ENCODE peak calls at places on chromosomes 7 and 10, in nine cellular contexts. P is activated CD4-positive, alpha-beta T cell treated with anti-CD3 and anti-CD28 coated beads for 24 hours; Z is NCI-H2081; C is mammary epithelial cell; K is thoracic aorta; R is NCI-H524 treated with DMSO at 0.1 percent for 48 hours; F is renal cortical epithelial cell; G is cardiac fibroblast; L is AG04450. W is an unnamed sample.

GRCh38 chr10:29409241-29410051 is 120.6 kb downstream of the LYZL1 start:
- DNase-seq in P (peak; percentile 41), Z (no peak), C (peak; percentile 75), K (peak; percentile 13), R (peak; percentile 29), F (peak; percentile 54), G (peak; percentile 73), L (peak; percentile 8), W (peak; percentile 54)

GRCh38 chr10:15725603-15726002 is 5.9 kb upstream of the ITGA8 start:
- DNase-seq in P (no peak), Z (no peak), C (peak; percentile 32), K (no peak), R (no peak), F (peak; percentile 55), G (peak; percentile 72), L (peak; percentile 38), W (peak; percentile 36)

GRCh38 chr10:106636781-106637491 is 527.6 kb downstream of the SORCS1 start:
- DNase-seq in P (no peak), Z (no peak), C (no peak), K (no peak), R (no peak), F (peak; percentile 86), G (peak; percentile 5), L (no peak), W (no peak)

GRCh38 chr7:73905360-73905759 is 44.4 kb downstream of the TMEM270 start:
- DNase-seq in P (no peak), Z (no peak), C (no peak), K (no peak), R (no peak), F (no peak), G (no peak), L (no peak), W (peak; percentile 62)

GRCh38 chr7:137923380-137923779 is 76.6 kb upstream of the DGKI start:
- DNase-seq in P (no peak), Z (no peak), C (no peak), K (no peak), R (no peak), F (no peak), G (peak; percentile 91), L (no peak), W (no peak)

GRCh38 chr10:3781458-3782098 is 3.4 kb downstream of the KLF6 start:
- DNase-seq in P (no peak), Z (no peak), C (peak; percentile 53), K (no peak), R (no peak), F (peak; percentile 32), G (peak; percentile 62), L (no peak), W (no peak)

GRCh38 chr10:123966896-123967231 is 75.3 kb upstream of the CPXM2 start:
- DNase-seq in P (no peak), Z (no peak), C (no peak), K (no peak), R (no peak), F (no peak), G (no peak), L (no peak), W (no peak)

GRCh38 chr10:103843045-103843444 is 12.3 kb downstream of the SH3PXD2A start:
- DNase-seq in P (no peak), Z (no peak), C (no peak), K (no peak), R (no peak), F (no peak), G (no peak), L (no peak), W (no peak)

GRCh38 chr7:15399446-15399845 is 162.4 kb downstream of the AGMO start:
- DNase-seq in P (no peak), Z (no peak), C (no peak), K (no peak), R (no peak), F (no peak), G (peak; percentile 54), L (no peak), W (no peak)

GRCh38 chr10:124648738-124649137 is 95.4 kb downstream of the FAM53B start:
- DNase-seq in P (peak; percentile 31), Z (peak; percentile 24), C (peak; percentile 92), K (no peak), R (peak; percentile 1), F (peak; percentile 51), G (peak; percentile 82), L (peak; percentile 81), W (peak; percentile 47)

GRCh38 chr10:5305374-5305773 is 59.4 kb upstream of the UCN3 start:
- DNase-seq in P (no peak), Z (no peak), C (no peak), K (no peak), R (no peak), F (no peak), G (peak; percentile 71), L (no peak), W (no peak)

GRCh38 chr7:46566375-46566774 is 645.3 kb upstream of the IGFBP3 start:
- DNase-seq in P (no peak), Z (no peak), C (no peak), K (no peak), R (no peak), F (no peak), G (no peak), L (no peak), W (no peak)

GRCh38 chr10:82171899-82172298 is 296.9 kb downstream of the NRG3 start:
- DNase-seq in P (no peak), Z (no peak), C (no peak), K (no peak), R (no peak), F (no peak), G (no peak), L (no peak), W (no peak)

GRCh38 chr7:64628192-64628591 is 37.7 kb upstream of the ZNF107 start:
- DNase-seq in P (no peak), Z (no peak), C (peak; percentile 58), K (no peak), R (no peak), F (no peak), G (no peak), L (no peak), W (no peak)

GRCh38 chr7:116340201-116340847 is 130.0 kb downstream of the TES start:
- DNase-seq in P (no peak), Z (no peak), C (no peak), K (no peak), R (no peak), F (no peak), G (peak; percentile 68), L (no peak), W (no peak)

GRCh38 chr7:27117687-27118491 is 12.7 kb downstream of the HOXA4 start:
- DNase-seq in P (no peak), Z (no peak), C (peak; percentile 39), K (no peak), R (no peak), F (peak; percentile 69), G (no peak), L (peak; percentile 92), W (no peak)

GRCh38 chr7:42082144-42082543 is 154.9 kb downstream of the GLI3 start:
- DNase-seq in P (no peak), Z (no peak), C (peak; percentile 42), K (no peak), R (no peak), F (peak; percentile 79), G (peak; percentile 61), L (no peak), W (no peak)

GRCh38 chr10:110852255-110852896 is 19.4 kb upstream of the PDCD4 start:
- DNase-seq in P (no peak), Z (no peak), C (peak; percentile 99), K (no peak), R (no peak), F (peak; percentile 97), G (no peak), L (no peak), W (no peak)

GRCh38 chr10:21530616-21531015 is 3.4 kb upstream of the MLLT10 start:
- DNase-seq in P (no peak), Z (no peak), C (no peak), K (no peak), R (no peak), F (no peak), G (no peak), L (no peak), W (no peak)

GRCh38 chr7:96953676-96954513 is 51.5 kb upstream of the DLX6 start:
- DNase-seq in P (no peak), Z (no peak), C (no peak), K (no peak), R (no peak), F (no peak), G (peak; percentile 26), L (no peak), W (peak; percentile 2)

GRCh38 chr7:83824214-83824613 is 175.3 kb upstream of the SEMA3E start:
- DNase-seq in P (no peak), Z (no peak), C (peak; percentile 57), K (no peak), R (no peak), F (peak; percentile 5), G (peak; percentile 6), L (no peak), W (no peak)

GRCh38 chr10:20936388-20936787 is 39.3 kb upstream of the NEBL start:
- DNase-seq in P (no peak), Z (no peak), C (no peak), K (no peak), R (no peak), F (no peak), G (no peak), L (no peak), W (no peak)

GRCh38 chr10:1454428-1454827 is 282.9 kb downstream of the ADARB2 start:
- DNase-seq in P (no peak), Z (peak; percentile 36), C (no peak), K (no peak), R (no peak), F (no peak), G (no peak), L (no peak), W (peak; percentile 39)

GRCh38 chr10:13449296-13449695 is 79.5 kb downstream of the BEND7 start:
- DNase-seq in P (no peak), Z (no peak), C (peak; percentile 58), K (no peak), R (no peak), F (no peak), G (peak; percentile 38), L (no peak), W (no peak)

GRCh38 chr7:4017785-4018184 is 664.3 kb upstream of the FOXK1 start:
- DNase-seq in P (no peak), Z (no peak), C (no peak), K (no peak), R (no peak), F (no peak), G (no peak), L (no peak), W (no peak)

GRCh38 chr7:4683043-4683883 is 1.2 kb downstream of the FOXK1 start:
- DNase-seq in P (peak; percentile 6), Z (no peak), C (peak; percentile 52), K (no peak), R (no peak), F (no peak), G (no peak), L (no peak), W (no peak)

GRCh38 chr10:86300931-86301330 is 65.7 kb downstream of the GRID1 start:
- DNase-seq in P (no peak), Z (no peak), C (no peak), K (no peak), R (no peak), F (no peak), G (no peak), L (no peak), W (no peak)

GRCh38 chr10:1168763-1169162 is 112.6 kb downstream of the WDR37 start:
- DNase-seq in P (no peak), Z (no peak), C (no peak), K (no peak), R (no peak), F (no peak), G (no peak), L (no peak), W (no peak)

GRCh38 chr7:73742753-73743641 is 4.4 kb upstream of the ABHD11 start:
- DNase-seq in P (no peak), Z (peak; percentile 98), C (no peak), K (no peak), R (no peak), F (peak; percentile 94), G (no peak), L (no peak), W (peak; percentile 93)

GRCh38 chr7:125899577-125899976 is 970.0 kb upstream of the POT1 start:
- DNase-seq in P (no peak), Z (no peak), C (no peak), K (no peak), R (no peak), F (no peak), G (no peak), L (no peak), W (no peak)

GRCh38 chr10:110326351-110327032 is 21.8 kb upstream of the SMNDC1 start:
- DNase-seq in P (no peak), Z (no peak), C (peak; percentile 80), K (no peak), R (no peak), F (peak; percentile 92), G (peak; percentile 90), L (peak; percentile 59), W (no peak)

W was measured in NCI-H2171 treated with DMSO at 0.1 percent for 48 hours.